ENCODE peak calls at places on chromosomes 12 and 14, in four cellular contexts. I, K, O and Y are unnamed samples.

GRCh38 chr12:93526786-93527428 is 45.6 kb upstream of the SOCS2 start:
- DNase-seq in I (peak; percentile 95), K (no peak), O (no peak), Y (no peak)

GRCh38 chr14:101598571-101599233 is 37.4 kb downstream of the DIO3 start:
- DNase-seq in I (no peak), K (no peak), O (no peak), Y (no peak)

GRCh38 chr12:47949441-47950341 is 13.7 kb upstream of the TMEM106C start:
- DNase-seq in I (peak; percentile 77), K (peak; percentile 85), O (peak; percentile 84), Y (peak; percentile 9)

GRCh38 chr12:91262023-91262676 is 79.5 kb upstream of the DCN start:
- DNase-seq in I (no peak), K (no peak), O (no peak), Y (no peak)

GRCh38 chr14:58078471-58078870 is 73.5 kb downstream of the ARMH4 start:
- DNase-seq in I (no peak), K (no peak), O (no peak), Y (no peak)

GRCh38 chr12:56267443-56268071 is 815 bp downstream of the COQ10A start:
- DNase-seq in I (no peak), K (no peak), O (no peak), Y (no peak)

GRCh38 chr14:95318870-95319311 is 817 bp downstream of the CLMN start:
- DNase-seq in I (no peak), K (no peak), O (peak; percentile 81), Y (no peak)

GRCh38 chr14:81275995-81276698 is 55.4 kb upstream of the GTF2A1 start:
- DNase-seq in I (no peak), K (no peak), O (no peak), Y (no peak)

GRCh38 chr12:89992668-89993401 is 284.2 kb upstream of the ATP2B1 start:
- DNase-seq in I (no peak), K (no peak), O (no peak), Y (no peak)

GRCh38 chr12:132560421-132560830 is 50.0 kb downstream of the LRCOL1 start:
- DNase-seq in I (no peak), K (no peak), O (no peak), Y (no peak)

GRCh38 chr12:93231938-93232337 is 145.8 kb upstream of the NUDT4 start:
- DNase-seq in I (no peak), K (no peak), O (no peak), Y (no peak)

GRCh38 chr14:63499701-63500250 is 43.4 kb downstream of the PPP2R5E start:
- DNase-seq in I (peak; percentile 86), K (no peak), O (no peak), Y (no peak)

GRCh38 chr12:10613334-10614055 is at the start of gene MAGOHB:
- DNase-seq in I (peak; percentile 97), K (peak; percentile 97), O (peak; percentile 97), Y (peak; percentile 88)

GRCh38 chr12:10612110-10612509 is 1.3 kb downstream of the MAGOHB start:
- DNase-seq in I (no peak), K (no peak), O (no peak), Y (no peak)

GRCh38 chr12:10612954-10613333 is 465 bp downstream of the MAGOHB start:
- DNase-seq in I (peak; percentile 1), K (no peak), O (no peak), Y (no peak)

GRCh38 chr12:10610188-10610587 is 3.2 kb downstream of the MAGOHB start:
- DNase-seq in I (no peak), K (no peak), O (no peak), Y (no peak)

GRCh38 chr12:10607885-10608458 is 5.4 kb downstream of the MAGOHB start:
- DNase-seq in I (peak; percentile 27), K (no peak), O (no peak), Y (no peak)
- TF ChIP-seq CTCF in I (peak; percentile 33), K (no peak), O (no peak), Y (no peak)

GRCh38 chr14:23356662-23357061 is 4.0 kb upstream of the SLC22A17 start:
- DNase-seq in I (no peak), K (no peak), O (no peak), Y (no peak)
- H3K27me3 ChIP-seq in I (peaks cover 1% of the 10 kb centered on the region), K (no peaks in the 10 kb centered on the region), O (no peaks in the 10 kb centered on the region), Y (no peaks in the 10 kb centered on the region)

DNA sequence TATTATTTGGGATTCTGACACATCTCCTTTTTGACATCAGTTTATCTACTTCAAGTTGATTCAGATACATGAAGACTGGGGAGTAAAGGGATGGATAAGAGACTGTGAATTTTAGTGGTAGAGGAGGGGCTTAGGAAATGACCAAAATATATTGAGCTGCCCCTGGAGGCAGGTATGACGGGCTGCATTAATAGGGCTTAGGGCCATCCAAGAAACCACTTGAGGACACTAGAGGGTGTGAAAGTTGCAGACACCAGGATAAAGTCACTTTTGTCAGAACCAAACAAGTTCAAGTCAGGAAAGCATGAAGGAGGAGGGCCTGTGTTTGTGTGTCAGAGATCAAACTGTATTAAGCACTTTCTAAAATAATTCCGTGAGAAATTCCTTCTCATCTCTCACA is 137.1 kb downstream of the SLC38A1 start:
- DNase-seq in I (no peak), K (no peak), O (no peak), Y (no peak)
- TF ChIP-seq CTCF in I (no peak), K (no peak), O (no peak), Y (no peak)

DNA sequence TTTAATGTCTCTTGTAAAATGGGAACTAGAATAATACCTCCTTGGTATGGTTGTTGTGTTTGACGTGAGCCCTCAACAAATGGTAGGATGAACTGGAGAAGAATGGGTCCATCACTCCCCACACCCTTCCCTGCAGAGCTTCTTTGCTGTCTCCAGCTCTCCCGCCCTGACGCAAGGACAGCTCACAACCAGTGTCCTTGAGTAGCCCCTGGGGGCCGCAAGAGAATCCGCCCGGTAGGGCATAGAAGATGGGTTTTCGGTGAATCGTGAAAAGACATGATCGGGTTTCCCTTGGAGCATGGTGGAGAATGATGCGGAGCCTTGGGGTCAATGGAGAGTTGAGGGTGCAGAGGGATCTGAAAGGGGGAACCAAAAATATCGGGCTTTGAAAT is 6.1 kb upstream of the PAX9 start:
- DNase-seq in I (no peak), K (no peak), O (peak; percentile 33), Y (no peak)
- H3K27me3 ChIP-seq in I (peaks cover 72% of the 10 kb centered on the region), K (peaks cover 18% of the 10 kb centered on the region), O (peaks cover 28% of the 10 kb centered on the region), Y (peaks cover 34% of the 10 kb centered on the region)

DNA sequence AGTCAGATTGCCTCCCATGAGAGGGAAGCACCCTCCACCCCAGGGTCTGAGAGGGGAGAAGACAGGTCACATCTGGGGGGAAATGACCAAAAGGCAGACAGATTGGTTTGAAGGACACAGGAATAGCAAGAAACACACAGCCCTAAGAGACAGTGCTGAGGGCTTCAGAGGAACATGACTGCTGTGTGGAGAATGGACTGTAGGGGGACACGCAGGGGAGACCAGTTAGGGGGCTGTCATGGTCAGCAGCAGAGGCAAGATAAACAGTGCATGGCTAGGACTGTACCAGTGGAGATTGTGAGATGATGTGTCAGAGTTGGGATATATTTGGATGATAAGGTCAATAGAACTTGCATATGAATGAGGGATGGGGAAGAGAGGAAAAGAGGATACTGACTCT is 19.7 kb downstream of the SMUG1 start:
- DNase-seq in I (no peak), K (no peak), O (no peak), Y (no peak)
- TF ChIP-seq CTCF in I (no peak), K (no peak), O (no peak), Y (no peak)

GRCh38 chr12:99386907-99387306 is 260.6 kb upstream of the GARIN6 start:
- DNase-seq in I (peak; percentile 37), K (no peak), O (no peak), Y (no peak)
- H3K27me3 ChIP-seq in I (no peaks in the 10 kb centered on the region), K (no peaks in the 10 kb centered on the region), O (no peaks in the 10 kb centered on the region), Y (no peaks in the 10 kb centered on the region)

DNA sequence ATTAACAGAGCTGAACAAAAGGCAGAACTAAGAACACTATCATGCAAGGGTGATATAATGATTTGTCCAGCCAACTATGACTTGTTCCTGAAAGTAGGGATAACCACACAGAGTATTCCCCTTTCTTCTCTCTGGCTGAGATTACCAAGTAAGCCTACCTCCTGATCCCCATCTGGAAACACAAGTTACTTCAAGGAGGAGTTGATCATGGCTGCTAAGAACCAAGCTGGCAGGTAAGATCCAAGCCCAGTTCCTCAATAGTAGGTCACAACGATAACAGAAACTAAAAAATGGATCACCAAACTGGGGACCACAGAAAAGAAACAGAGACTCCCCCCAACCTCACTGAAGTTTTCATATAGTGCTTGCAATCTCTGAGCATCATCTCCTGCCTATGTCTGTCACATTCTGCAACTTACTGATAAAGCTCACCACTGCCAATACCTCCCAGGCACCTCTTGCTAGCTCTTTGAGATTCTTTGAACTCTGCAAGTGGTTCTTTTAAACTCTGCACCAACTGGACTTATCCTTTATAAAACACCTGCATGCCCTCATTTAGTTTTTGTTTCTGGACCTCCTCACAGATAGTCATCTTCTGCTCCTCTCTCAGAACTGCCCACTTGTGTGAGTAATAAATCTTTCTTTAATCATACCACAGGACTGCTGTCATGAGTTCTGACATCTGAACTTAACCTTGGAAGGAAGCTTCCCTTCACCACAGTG is 76.6 kb downstream of the LRP6 start:
- DNase-seq in I (no peak), K (no peak), O (no peak), Y (no peak)
- TF ChIP-seq CTCF in I (no peak), K (no peak), O (no peak), Y (no peak)

DNA sequence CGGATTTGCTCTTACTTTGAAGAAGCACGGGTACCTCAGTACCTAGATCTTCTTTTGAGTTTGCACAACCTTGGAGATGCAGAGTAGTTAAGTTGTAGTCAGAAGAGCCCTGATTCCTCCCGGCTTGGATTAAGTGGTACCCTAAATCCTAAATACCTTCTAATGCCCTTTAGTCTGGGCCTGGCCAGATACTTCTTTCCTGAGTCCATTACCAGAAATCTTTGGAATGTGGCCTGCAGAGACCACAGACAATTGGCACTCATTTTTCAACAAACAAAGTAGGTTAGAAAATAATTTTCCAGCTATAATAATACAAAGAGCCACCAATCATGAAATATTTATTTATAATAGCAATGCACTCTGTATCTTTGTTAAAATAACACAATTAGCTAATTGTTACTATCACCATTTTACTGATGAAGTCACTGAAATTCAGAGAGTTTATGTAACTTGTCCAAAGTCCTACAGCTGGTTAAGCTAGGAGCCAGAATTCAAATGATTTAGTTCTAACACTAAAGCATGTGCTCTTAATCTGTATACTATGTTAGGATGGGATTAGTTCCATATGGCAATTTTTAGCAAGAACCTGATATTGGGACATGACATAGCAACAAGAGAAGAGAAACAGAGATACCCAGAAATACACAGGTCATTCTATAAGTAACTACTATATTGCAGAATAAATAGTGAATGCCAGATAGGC is 132.1 kb upstream of the PDZRN4 start:
- DNase-seq in I (no peak), K (no peak), O (no peak), Y (no peak)
- H3K27me3 ChIP-seq in I (no peaks in the 10 kb centered on the region), K (no peaks in the 10 kb centered on the region), O (no peaks in the 10 kb centered on the region), Y (no peaks in the 10 kb centered on the region)

GRCh38 chr12:124345795-124346194 is 50.9 kb downstream of the RFLNA start:
- DNase-seq in I (no peak), K (no peak), O (no peak), Y (no peak)

GRCh38 chr12:124346425-124347168 is 51.7 kb downstream of the RFLNA start:
- DNase-seq in I (no peak), K (no peak), O (peak; percentile 59), Y (no peak)

GRCh38 chr12:124347335-124347734 is 52.4 kb downstream of the RFLNA start:
- DNase-seq in I (no peak), K (no peak), O (no peak), Y (no peak)

GRCh38 chr12:124348659-124349380 is 53.9 kb downstream of the RFLNA start:
- DNase-seq in I (no peak), K (no peak), O (peak; percentile 55), Y (no peak)

GRCh38 chr12:124347805-124348658 is 53.1 kb downstream of the RFLNA start:
- DNase-seq in I (no peak), K (no peak), O (peak; percentile 75), Y (no peak)
- TF ChIP-seq CTCF in I (peak; percentile 52), K (peak; percentile 48), O (peak; percentile 27), Y (peak; percentile 58)